ENCODE peak calls at places on chromosomes 7 and 10, in ten cellular contexts. S is IMR-90; X is T-helper 2 cell; F is H7; D is tibial artery; A is NCI-H1092; E is activated T-cell treated with anti-CD3 and anti-CD28 coated beads, Interleukin-2, amount 50 U/mL, for 24 hours; I is T-helper 17 cell; U is left cardiac atrium; Y is GM10248. C is an unnamed sample.

GRCh38 chr10:133276435-133277201 is at the start of gene ADAM8:
- DNase-seq in X (peak), U (no peak), D (no peak), F (peak), Y (peak), E (peak), I (peak), A (no peak), S (no peak), C (no peak)

GRCh38 chr10:102394801-102395676 is 466 bp upstream of the NFKB2 start:
- DNase-seq in U (peak), E (peak), I (peak), F (peak), X (peak), A (peak), Y (peak), D (peak), S (peak), C (peak)

GRCh38 chr10:93199221-93199681 is 125.6 kb downstream of the CYP26A1 start:
- DNase-seq in I (no peak), F (no peak), D (peak), S (peak), A (peak), E (no peak), U (peak), X (no peak), Y (no peak), C (peak)

GRCh38 chr10:133354672-133355240 is 3.1 kb downstream of the FUOM start:
- DNase-seq in E (no peak), I (no peak), U (no peak), F (no peak), S (no peak), X (no peak), D (no peak), Y (no peak), A (no peak), C (no peak)

GRCh38 chr10:6151087-6151977 is 51.4 kb upstream of the PFKFB3 start:
- DNase-seq in S (peak), X (no peak), A (no peak), U (peak), I (no peak), F (peak), Y (peak), E (peak), D (peak), C (peak)

GRCh38 chr7:128591705-128592104 is 80.4 kb upstream of the GARIN1A start:
- DNase-seq in D (no peak), I (no peak), A (no peak), F (no peak), X (no peak), U (no peak), E (no peak), S (no peak), Y (no peak), C (no peak)

GRCh38 chr7:41779918-41780317 is 77.0 kb upstream of the INHBA start:
- DNase-seq in F (no peak), E (no peak), I (no peak), X (no peak), U (no peak), D (no peak), A (no peak), S (no peak), Y (no peak), C (no peak)

GRCh38 chr10:870564-871166 is 60.8 kb downstream of the LARP4B start:
- DNase-seq in Y (peak), E (no peak), S (no peak), X (no peak), I (no peak), F (no peak), A (no peak), D (no peak), U (no peak), C (no peak)

GRCh38 chr10:43922335-43923280 is 273.9 kb upstream of the ZNF32 start:
- DNase-seq in S (no peak), X (no peak), E (no peak), A (no peak), Y (no peak), I (no peak), F (no peak), U (no peak), D (no peak), C (peak)

GRCh38 chr10:110634527-110635209 is 9.5 kb upstream of the RBM20 start:
- DNase-seq in Y (no peak), X (no peak), F (no peak), S (no peak), D (no peak), I (no peak), E (no peak), A (peak), U (peak), C (no peak)

GRCh38 chr10:60517805-60518204 is 128.1 kb upstream of the ANK3 start:
- DNase-seq in F (no peak), I (no peak), U (no peak), A (no peak), S (no peak), E (no peak), X (no peak), Y (no peak), D (no peak), C (no peak)

GRCh38 chr10:17847586-17848296 is 38.6 kb downstream of the MRC1 start:
- DNase-seq in E (no peak), A (no peak), Y (no peak), D (no peak), U (no peak), X (no peak), S (peak), F (no peak), I (no peak), C (no peak)

GRCh38 chr7:55130554-55131198 is 111.9 kb downstream of the EGFR start:
- DNase-seq in Y (peak), D (peak), S (peak), X (no peak), U (peak), I (no peak), A (no peak), E (no peak), F (no peak), C (no peak)

GRCh38 chr10:17578603-17579002 is 38.6 kb downstream of the HACD1 start:
- DNase-seq in I (no peak), A (no peak), D (no peak), S (no peak), U (no peak), Y (no peak), X (no peak), F (no peak), E (no peak), C (no peak)

GRCh38 chr10:127979566-127979965 is 72.7 kb downstream of the PTPRE start:
- DNase-seq in F (no peak), I (no peak), S (no peak), U (no peak), X (no peak), Y (no peak), D (no peak), A (no peak), E (no peak), C (peak)

GRCh38 chr7:104106106-104106505 is 101.7 kb downstream of the ORC5 start:
- DNase-seq in F (no peak), U (no peak), D (no peak), X (no peak), S (peak), A (peak), Y (no peak), E (no peak), I (no peak), C (no peak)

GRCh38 chr10:49419005-49419404 is 23.1 kb upstream of the DRGX start:
- DNase-seq in X (no peak), E (no peak), D (no peak), Y (no peak), S (no peak), A (no peak), I (no peak), U (no peak), F (peak), C (no peak)

GRCh38 chr7:130387628-130388403 is 7.5 kb downstream of the CPA1 start:
- DNase-seq in U (no peak), A (no peak), D (no peak), S (peak), Y (no peak), E (no peak), F (no peak), X (no peak), I (no peak), C (peak)

GRCh38 chr7:114944742-114945625 is 23.1 kb downstream of the MDFIC start:
- DNase-seq in U (peak), D (peak), Y (no peak), E (no peak), I (no peak), F (no peak), S (peak), X (no peak), A (no peak), C (peak)

GRCh38 chr10:95675403-95676116 is 18.2 kb downstream of the TCTN3 start:
- DNase-seq in I (no peak), F (no peak), Y (no peak), E (no peak), A (no peak), X (no peak), S (no peak), D (no peak), U (no peak), C (no peak)

GRCh38 chr10:11684717-11685645 is 57.2 kb upstream of the ECHDC3 start:
- DNase-seq in E (peak), A (no peak), Y (peak), U (peak), X (peak), S (peak), D (peak), I (peak), F (peak), C (peak)

GRCh38 chr7:148337166-148337565 is 253.4 kb upstream of the C7orf33 start:
- DNase-seq in F (peak), E (no peak), I (no peak), U (no peak), A (no peak), Y (no peak), S (no peak), X (no peak), D (no peak), C (no peak)

GRCh38 chr10:127441350-127442219 is 107.5 kb upstream of the NPS start:
- DNase-seq in S (no peak), F (peak), I (no peak), U (no peak), E (no peak), A (no peak), X (no peak), D (no peak), Y (no peak), C (no peak)

GRCh38 chr10:124414077-124414476 is 4.6 kb downstream of the OAT start:
- DNase-seq in E (no peak), X (no peak), U (no peak), Y (no peak), F (no peak), A (no peak), D (no peak), I (no peak), S (peak), C (no peak)

GRCh38 chr7:88597941-88598425 is 161.5 kb upstream of the ZNF804B start:
- DNase-seq in A (no peak), X (no peak), Y (no peak), U (no peak), F (no peak), I (no peak), S (no peak), E (no peak), D (no peak), C (no peak)

GRCh38 chr10:509361-510102 is 179.9 kb downstream of the DIP2C start:
- DNase-seq in U (no peak), Y (no peak), F (no peak), E (no peak), D (no peak), S (no peak), X (no peak), A (no peak), I (no peak), C (no peak)

GRCh38 chr10:31490858-31491504 is 172.0 kb downstream of the ZEB1 start:
- DNase-seq in S (peak), I (no peak), A (no peak), U (no peak), Y (no peak), D (no peak), E (no peak), F (peak), X (no peak), C (no peak)

GRCh38 chr7:50069613-50070012 is 23.4 kb downstream of the ZPBP start:
- DNase-seq in F (no peak), D (no peak), U (peak), E (peak), Y (peak), A (no peak), S (no peak), I (no peak), X (no peak), C (no peak)

GRCh38 chr7:65448824-65449504 is 75.3 kb downstream of the ZNF92 start:
- DNase-seq in A (no peak), Y (no peak), U (no peak), E (no peak), D (no peak), F (no peak), I (no peak), S (peak), X (no peak), C (no peak)

GRCh38 chr10:24132741-24133140 is 76.2 kb upstream of the KIAA1217 start:
- DNase-seq in S (no peak), X (no peak), U (no peak), F (no peak), D (no peak), Y (no peak), A (no peak), E (no peak), I (no peak), C (no peak)

GRCh38 chr10:27433976-27434375 is 70.1 kb upstream of the RAB18 start:
- DNase-seq in I (no peak), U (no peak), E (no peak), Y (no peak), X (no peak), F (no peak), S (no peak), A (no peak), D (no peak), C (no peak)